ENCODE peak calls at places on chromosome 2, in four cellular contexts. R, U, Z and K are unnamed samples.
A peak's percentile ranks its signal among the peaks of the same experiment; 100 is the strongest.

GRCh38 chr2:11876436-11876835 is 130.0 kb downstream of the LPIN1 start:
- DNase-seq in R (no peak), U (no peak), Z (no peak), K (no peak)

GRCh38 chr2:148582679-148583511 is 61.7 kb upstream of the EPC2 start:
- DNase-seq in R (no peak), U (no peak), Z (no peak), K (no peak)

GRCh38 chr2:190812506-190813294 is 67.9 kb upstream of the GLS start:
- DNase-seq in R (no peak), U (no peak), Z (no peak), K (no peak)

GRCh38 chr2:21038403-21039073 is 5.3 kb downstream of the APOB start:
- DNase-seq in R (no peak), U (no peak), Z (no peak), K (no peak)

GRCh38 chr2:45329045-45329677 is 281.9 kb downstream of the SRBD1 start:
- DNase-seq in R (no peak), U (no peak), Z (no peak), K (no peak)

GRCh38 chr2:179455824-179456223 is 191.2 kb upstream of the SESTD1 start:
- DNase-seq in R (no peak), U (no peak), Z (no peak), K (no peak)

GRCh38 chr2:175576875-175577274 is 395.4 kb upstream of the ATP5MC3 start:
- DNase-seq in R (no peak), U (no peak), Z (no peak), K (no peak)

GRCh38 chr2:57842531-57842930 is 204.1 kb upstream of the VRK2 start:
- DNase-seq in R (no peak), U (no peak), Z (no peak), K (peak; percentile 37)

GRCh38 chr2:46814562-46814961 is 101.0 kb downstream of the MCFD2 start:
- DNase-seq in R (no peak), U (no peak), Z (no peak), K (no peak)

GRCh38 chr2:64260817-64261216 is 116.6 kb upstream of the PELI1 start:
- DNase-seq in R (peak; percentile 73), U (no peak), Z (peak; percentile 70), K (no peak)

GRCh38 chr2:174776223-174776622 is 12.0 kb upstream of the CHRNA1 start:
- DNase-seq in R (no peak), U (peak; percentile 77), Z (no peak), K (no peak)

DNA sequence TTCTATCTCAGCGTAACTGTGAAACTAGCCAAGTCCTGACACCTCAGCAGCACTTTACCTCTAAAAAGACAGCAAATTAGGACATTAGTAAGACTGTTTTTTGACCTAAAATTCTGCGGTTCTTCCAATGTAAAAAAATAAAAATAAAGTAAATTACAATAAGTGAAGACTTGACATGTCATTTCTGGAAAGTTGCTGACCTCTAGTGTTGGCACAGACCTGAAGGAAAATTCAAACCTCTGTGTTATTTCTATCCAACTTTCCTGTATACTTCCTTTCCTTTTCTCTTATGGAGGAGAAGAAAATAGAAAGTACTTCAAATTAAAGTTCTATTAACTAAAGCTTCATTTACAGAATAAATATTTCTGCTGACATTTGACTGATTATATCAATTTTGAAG is 110.6 kb downstream of the TMEM182 start:
- DNase-seq in R (no peak), U (peak; percentile 5), Z (no peak), K (no peak)
- TF ChIP-seq CTCF in R (no peak), U (peak; percentile 33), Z (no peak), K (peak; percentile 57)

DNA sequence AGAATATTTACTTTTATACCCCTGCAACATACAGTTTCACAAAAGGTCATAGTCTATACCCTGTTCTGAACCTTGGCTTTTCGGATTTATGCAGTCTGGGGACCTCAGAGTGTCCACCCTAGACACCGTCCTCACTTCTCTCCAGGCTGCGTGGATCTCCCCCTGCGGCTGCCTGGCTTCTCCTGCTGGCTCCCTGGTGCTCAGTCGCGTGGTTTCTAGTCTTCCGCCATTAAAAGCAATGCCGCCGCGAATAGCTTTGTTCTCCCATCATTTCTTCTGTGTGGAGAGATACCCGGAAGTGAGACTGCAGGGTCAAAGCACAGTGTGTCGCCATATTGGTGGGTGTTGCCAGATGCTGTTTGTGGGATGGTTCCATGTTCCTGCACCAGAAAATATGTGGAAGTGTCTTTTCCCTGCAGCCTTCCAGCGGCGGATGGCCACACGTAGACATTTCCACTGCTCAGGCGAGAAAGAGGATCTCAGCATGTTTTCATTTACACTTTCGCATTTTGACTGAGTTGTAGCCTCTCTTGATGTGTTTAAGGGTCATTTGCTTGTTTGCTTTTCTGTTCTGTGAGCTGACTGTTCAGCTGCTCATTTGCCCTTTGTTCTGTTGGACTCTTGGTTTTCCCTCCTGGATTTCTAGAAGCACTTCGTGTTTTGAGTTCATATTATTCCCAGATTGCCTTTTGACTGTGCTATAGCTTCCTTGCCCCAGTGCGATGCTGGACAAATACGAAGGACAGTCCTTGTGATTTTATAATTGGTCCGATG is 22.9 kb upstream of the ASB1 start:
- DNase-seq in R (no peak), U (no peak), Z (peak; percentile 46), K (no peak)
- H3K4me3 ChIP-seq in R (no peak overlapping the region), U (no peak overlapping the region), Z (peak overlapping the region; percentile 10), K (no peak overlapping the region)

DNA sequence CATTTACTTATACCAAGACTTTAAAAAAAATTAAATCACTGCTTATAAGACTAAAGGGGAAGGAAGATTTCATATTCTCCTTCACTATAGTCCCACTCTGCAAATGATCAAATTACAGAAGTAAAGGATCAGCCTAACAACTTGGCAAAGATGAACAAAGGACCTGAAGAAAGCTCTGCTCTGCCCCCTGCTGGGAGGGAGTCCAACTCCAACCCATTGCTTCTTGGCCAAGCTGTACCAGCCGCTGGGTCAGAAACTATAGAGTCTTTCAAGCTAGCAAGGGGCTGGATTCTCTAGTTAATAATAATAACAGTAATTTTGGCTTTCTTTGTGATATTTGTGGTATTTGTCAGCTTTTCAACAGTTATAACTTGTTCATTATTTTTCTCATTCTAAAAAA is 927.0 kb upstream of the CRIM1 start:
- DNase-seq in R (peak; percentile 19), U (peak; percentile 85), Z (no peak), K (no peak)
- TF ChIP-seq CTCF in R (peak; percentile 25), U (peak; percentile 80), Z (peak; percentile 48), K (peak; percentile 87)

GRCh38 chr2:160486341-160486740 is 7.3 kb downstream of the RBMS1 start:
- DNase-seq in R (no peak), U (no peak), Z (no peak), K (no peak)

GRCh38 chr2:160489096-160489495 is 4.5 kb downstream of the RBMS1 start:
- DNase-seq in R (no peak), U (no peak), Z (no peak), K (no peak)

GRCh38 chr2:160479269-160479668 is 14.3 kb downstream of the RBMS1 start:
- DNase-seq in R (no peak), U (peak; percentile 13), Z (no peak), K (no peak)

GRCh38 chr2:160482673-160483072 is 10.9 kb downstream of the RBMS1 start:
- DNase-seq in R (no peak), U (no peak), Z (no peak), K (no peak)

GRCh38 chr2:160484859-160485520 is 8.6 kb downstream of the RBMS1 start:
- DNase-seq in R (no peak), U (peak; percentile 45), Z (no peak), K (no peak)
- H3K4me3 ChIP-seq in R (no peak overlapping the region), U (no peak overlapping the region), Z (no peak overlapping the region), K (no peak overlapping the region)

GRCh38 chr2:49259926-49260325 is 105.6 kb upstream of the FSHR start:
- DNase-seq in R (no peak), U (no peak), Z (no peak), K (no peak)

GRCh38 chr2:49251251-49251650 is 96.9 kb upstream of the FSHR start:
- DNase-seq in R (no peak), U (no peak), Z (no peak), K (no peak)

GRCh38 chr2:49251766-49252165 is 97.5 kb upstream of the FSHR start:
- DNase-seq in R (no peak), U (no peak), Z (no peak), K (no peak)

GRCh38 chr2:49254401-49254800 is 100.1 kb upstream of the FSHR start:
- DNase-seq in R (no peak), U (no peak), Z (no peak), K (no peak)

GRCh38 chr2:49255325-49256023 is 101.2 kb upstream of the FSHR start:
- DNase-seq in R (no peak), U (no peak), Z (no peak), K (no peak)
- TF ChIP-seq CTCF in R (no peak), U (no peak), Z (peak; percentile 37), K (no peak)